ENCODE peak calls at places on chromosomes 6 and 20, in nine cellular contexts. Z is brain pericyte; C is iris pigment epithelial cell; K is stimulated activated naive CD8-positive, alpha-beta T cell treated with anti-CD3 and anti-CD28 coated beads, Interleukin-15, Interleukin-2, amounts not matched to agents 100 U/mL and 50 U/mL, for 24 hours; R is NCI-H1105; G is psoas muscle; Q is mammary epithelial cell; B is posterior vena cava; M is T-cell. D is an unnamed sample.

GRCh38 chr20:36950432-36951197 is 893 bp downstream of the SAMHD1 start:
- DNase-seq in Q (peak; percentile 30), B (peak; percentile 84), G (no peak), Z (no peak), M (peak; percentile 34), C (peak; percentile 29), K (peak; percentile 50), R (no peak), D (peak; percentile 45)

GRCh38 chr6:169070506-169071176 is 183.0 kb downstream of the THBS2 start:
- DNase-seq in R (no peak), C (peak; percentile 100), B (peak; percentile 95), Z (peak; percentile 90), K (no peak), G (peak; percentile 90), M (no peak), Q (peak; percentile 98), D (no peak)

GRCh38 chr6:104601756-104602155 is 258.0 kb downstream of the HACE1 start:
- DNase-seq in M (no peak), C (peak; percentile 34), K (no peak), R (no peak), Z (no peak), Q (no peak), B (no peak), G (no peak), D (no peak)

GRCh38 chr20:59004763-59005522 is 2.1 kb downstream of the CTSZ start:
- DNase-seq in R (peak; percentile 29), B (peak; percentile 92), M (peak; percentile 36), Z (no peak), K (peak; percentile 53), G (peak; percentile 73), Q (no peak), C (no peak), D (peak; percentile 27)

GRCh38 chr6:119161450-119161849 is 83.0 kb upstream of the FAM184A start:
- DNase-seq in K (no peak), M (no peak), Q (no peak), G (no peak), Z (no peak), B (no peak), R (no peak), C (no peak), D (no peak)

GRCh38 chr6:106476326-106477105 is 116.0 kb downstream of the CRYBG1 start:
- DNase-seq in Z (no peak), Q (peak; percentile 82), R (no peak), B (no peak), K (no peak), C (peak; percentile 84), G (no peak), M (no peak), D (no peak)

GRCh38 chr20:52193133-52193532 is 1.6 kb upstream of the ZFP64 start:
- DNase-seq in G (no peak), Q (no peak), B (no peak), Z (no peak), M (no peak), C (no peak), K (no peak), R (peak; percentile 2), D (no peak)

GRCh38 chr6:119158057-119158848 is 79.8 kb upstream of the FAM184A start:
- DNase-seq in M (no peak), G (peak; percentile 81), K (no peak), Z (no peak), C (peak; percentile 52), R (no peak), Q (no peak), B (peak; percentile 93), D (no peak)

GRCh38 chr6:132147530-132148011 is 196.4 kb upstream of the CCN2 start:
- DNase-seq in Z (no peak), C (peak; percentile 47), M (no peak), K (no peak), B (peak; percentile 49), G (no peak), R (no peak), Q (no peak), D (no peak)

GRCh38 chr6:29319931-29320330 is 18.4 kb downstream of the OR14J1 start:
- DNase-seq in K (no peak), G (no peak), B (no peak), R (no peak), Z (no peak), M (no peak), Q (no peak), C (no peak), D (no peak)

GRCh38 chr6:117547688-117548621 is 54.4 kb downstream of the GOPC start:
- DNase-seq in Q (no peak), M (peak; percentile 21), C (peak; percentile 54), G (peak; percentile 91), K (peak; percentile 55), B (peak; percentile 84), R (peak; percentile 40), Z (no peak), D (peak; percentile 36)

GRCh38 chr20:9903048-9903651 is 64.3 kb upstream of the PAK5 start:
- DNase-seq in B (no peak), Z (no peak), C (peak; percentile 12), G (no peak), R (no peak), M (no peak), K (no peak), Q (no peak), D (peak; percentile 6)

GRCh38 chr6:165715428-165715827 is 52.4 kb upstream of the PDE10A start:
- DNase-seq in K (no peak), Z (no peak), C (no peak), B (no peak), Q (no peak), G (no peak), M (no peak), R (no peak), D (no peak)

GRCh38 chr6:44470106-44470446 is 82.6 kb downstream of the CDC5L start:
- DNase-seq in G (no peak), C (no peak), B (no peak), Z (no peak), K (no peak), M (no peak), Q (no peak), R (peak; percentile 99), D (no peak)

GRCh38 chr20:57047281-57048026 is 219.0 kb downstream of the BMP7 start:
- DNase-seq in G (no peak), Q (no peak), B (no peak), Z (no peak), K (no peak), R (no peak), M (no peak), C (no peak), D (no peak)

GRCh38 chr6:37354526-37355384 is 972 bp downstream of the RNF8 start:
- DNase-seq in M (no peak), G (peak; percentile 53), Z (no peak), C (peak; percentile 30), R (no peak), K (peak; percentile 34), B (peak; percentile 80), Q (peak; percentile 25), D (peak; percentile 58)

GRCh38 chr6:168355716-168356522 is 36.3 kb upstream of the DACT2 start:
- DNase-seq in R (peak; percentile 32), Z (no peak), C (peak; percentile 15), Q (no peak), M (no peak), K (peak; percentile 42), B (no peak), G (peak; percentile 68), D (peak; percentile 49)

GRCh38 chr6:135002229-135002844 is 52.3 kb downstream of the HBS1L start:
- DNase-seq in K (no peak), M (no peak), Z (no peak), B (no peak), C (peak; percentile 24), R (no peak), Q (no peak), G (no peak), D (peak; percentile 63)

GRCh38 chr6:154070657-154071056 is 31.6 kb downstream of the OPRM1 start:
- DNase-seq in C (peak; percentile 4), G (no peak), Q (peak; percentile 47), Z (no peak), M (no peak), B (no peak), R (no peak), K (no peak), D (no peak)

GRCh38 chr6:111691345-111692225 is 85.9 kb upstream of the TRAF3IP2 start:
- DNase-seq in Z (no peak), K (no peak), Q (no peak), C (peak; percentile 26), M (no peak), R (no peak), G (peak; percentile 58), B (no peak), D (no peak)

GRCh38 chr20:41221614-41222218 is 84.4 kb downstream of the PLCG1 start:
- DNase-seq in Q (no peak), R (no peak), C (no peak), K (no peak), G (no peak), M (no peak), B (no peak), Z (no peak), D (no peak)

GRCh38 chr6:25476126-25476525 is 175.9 kb upstream of the SCGN start:
- DNase-seq in M (no peak), Z (no peak), Q (peak; percentile 76), K (no peak), B (no peak), R (no peak), C (peak; percentile 61), G (no peak), D (no peak)

GRCh38 chr20:36493013-36493800 is 48.1 kb upstream of the MYL9 start:
- DNase-seq in M (no peak), G (no peak), C (no peak), B (peak; percentile 53), K (peak; percentile 23), Q (no peak), R (no peak), Z (no peak), D (peak; percentile 27)

GRCh38 chr20:676315-676937 is 824 bp upstream of the SCRT2 start:
- DNase-seq in M (no peak), G (no peak), Z (no peak), C (no peak), R (peak; percentile 39), K (no peak), B (no peak), Q (no peak), D (no peak)

GRCh38 chr6:137878810-137879285 is 11.8 kb downstream of the TNFAIP3 start:
- DNase-seq in Z (no peak), M (peak; percentile 29), G (peak; percentile 82), K (no peak), C (no peak), B (no peak), R (no peak), Q (no peak), D (no peak)

GRCh38 chr6:111564482-111564945 is 41.2 kb downstream of the TRAF3IP2 start:
- DNase-seq in K (peak; percentile 20), C (peak; percentile 50), G (peak; percentile 86), M (no peak), R (no peak), B (peak; percentile 88), Q (peak; percentile 81), Z (no peak), D (no peak)

GRCh38 chr6:149567846-149568585 is 1.8 kb downstream of the GINM1 start:
- DNase-seq in B (no peak), C (no peak), Z (no peak), K (no peak), M (no peak), G (no peak), Q (no peak), R (no peak), D (no peak)